ENCODE peak calls at places on chromosome 22, in nine cellular contexts. One of them, this sample, is unnamed.

GRCh38 chr22:33832558-33833151 is 87.6 kb downstream of the LARGE1 start:
- DNase-seq in HCT116: no peak
- DNase-seq in A549: no peak
- DNase-seq in PC-9: no peak
- DNase-seq in lower lobe of right lung: no peak
- DNase-seq in suprapubic skin: no peak
- DNase-seq in left ventricle myocardium inferior: peak; percentile 50
- DNase-seq in hepatocyte: no peak
- DNase-seq in mammary epithelial cell: no peak
- DNase-seq in this sample: no peak

GRCh38 chr22:41873391-41873790 is 40.5 kb downstream of the SREBF2 start:
- DNase-seq in mammary epithelial cell: no peak
- DNase-seq in PC-9: no peak
- DNase-seq in HCT116: no peak
- DNase-seq in lower lobe of right lung: no peak
- DNase-seq in left ventricle myocardium inferior: no peak
- DNase-seq in hepatocyte: no peak
- DNase-seq in A549: no peak
- DNase-seq in suprapubic skin: no peak
- DNase-seq in this sample: no peak

GRCh38 chr22:40396882-40397281 is 26.5 kb downstream of the SGSM3 start:
- DNase-seq in left ventricle myocardium inferior: no peak
- DNase-seq in HCT116: no peak
- DNase-seq in suprapubic skin: no peak
- DNase-seq in lower lobe of right lung: peak; percentile 75
- DNase-seq in PC-9: peak; percentile 89
- DNase-seq in hepatocyte: peak; percentile 88
- DNase-seq in mammary epithelial cell: peak; percentile 60
- DNase-seq in A549: no peak
- DNase-seq in this sample: peak; percentile 69

GRCh38 chr22:30201970-30202369 is 44.6 kb downstream of the LIF start:
- DNase-seq in A549: no peak
- DNase-seq in PC-9: no peak
- DNase-seq in mammary epithelial cell: peak; percentile 65
- DNase-seq in suprapubic skin: no peak
- DNase-seq in hepatocyte: no peak
- DNase-seq in left ventricle myocardium inferior: no peak
- DNase-seq in lower lobe of right lung: no peak
- DNase-seq in HCT116: no peak
- DNase-seq in this sample: no peak

GRCh38 chr22:29801796-29802195 is 34.6 kb downstream of the UQCR10 start:
- DNase-seq in PC-9: no peak
- DNase-seq in hepatocyte: no peak
- DNase-seq in HCT116: no peak
- DNase-seq in suprapubic skin: no peak
- DNase-seq in left ventricle myocardium inferior: no peak
- DNase-seq in lower lobe of right lung: no peak
- DNase-seq in A549: no peak
- DNase-seq in mammary epithelial cell: no peak
- DNase-seq in this sample: no peak

GRCh38 chr22:42932857-42933782 is 76.0 kb upstream of the ARFGAP3 start:
- DNase-seq in lower lobe of right lung: peak; percentile 74
- DNase-seq in hepatocyte: no peak
- DNase-seq in A549: no peak
- DNase-seq in left ventricle myocardium inferior: no peak
- DNase-seq in HCT116: no peak
- DNase-seq in PC-9: no peak
- DNase-seq in mammary epithelial cell: no peak
- DNase-seq in suprapubic skin: no peak
- DNase-seq in this sample: no peak

GRCh38 chr22:41526802-41527799 is 17.2 kb downstream of the POLR3H start:
- DNase-seq in hepatocyte: peak; percentile 48
- DNase-seq in PC-9: peak; percentile 46
- DNase-seq in suprapubic skin: peak; percentile 79
- DNase-seq in left ventricle myocardium inferior: peak; percentile 50
- DNase-seq in mammary epithelial cell: no peak
- DNase-seq in lower lobe of right lung: peak; percentile 67
- DNase-seq in A549: peak; percentile 66
- DNase-seq in HCT116: no peak
- DNase-seq in this sample: no peak

GRCh38 chr22:31520036-31520435 is 23.7 kb downstream of the SFI1 start:
- DNase-seq in PC-9: no peak
- DNase-seq in lower lobe of right lung: no peak
- DNase-seq in suprapubic skin: no peak
- DNase-seq in left ventricle myocardium inferior: no peak
- DNase-seq in mammary epithelial cell: no peak
- DNase-seq in hepatocyte: no peak
- DNase-seq in HCT116: no peak
- DNase-seq in A549: no peak
- DNase-seq in this sample: no peak

GRCh38 chr22:36613958-36614357 is 85.0 kb upstream of the EIF3D start:
- DNase-seq in A549: no peak
- DNase-seq in hepatocyte: no peak
- DNase-seq in lower lobe of right lung: no peak
- DNase-seq in left ventricle myocardium inferior: no peak
- DNase-seq in suprapubic skin: no peak
- DNase-seq in mammary epithelial cell: no peak
- DNase-seq in PC-9: peak; percentile 10
- DNase-seq in HCT116: no peak
- DNase-seq in this sample: no peak

GRCh38 chr22:36616682-36617081 is 86.9 kb downstream of the CACNG2 start:
- DNase-seq in PC-9: no peak
- DNase-seq in HCT116: no peak
- DNase-seq in A549: no peak
- DNase-seq in left ventricle myocardium inferior: no peak
- DNase-seq in mammary epithelial cell: no peak
- DNase-seq in hepatocyte: no peak
- DNase-seq in suprapubic skin: no peak
- DNase-seq in lower lobe of right lung: no peak
- DNase-seq in this sample: no peak

GRCh38 chr22:36619797-36620390 is 83.7 kb downstream of the CACNG2 start:
- DNase-seq in lower lobe of right lung: no peak
- DNase-seq in HCT116: no peak
- DNase-seq in left ventricle myocardium inferior: no peak
- DNase-seq in suprapubic skin: no peak
- DNase-seq in mammary epithelial cell: peak; percentile 6
- DNase-seq in A549: no peak
- DNase-seq in hepatocyte: no peak
- DNase-seq in PC-9: no peak
- DNase-seq in this sample: peak; percentile 5

GRCh38 chr22:36612458-36612857 is 83.5 kb upstream of the EIF3D start:
- DNase-seq in lower lobe of right lung: no peak
- DNase-seq in PC-9: no peak
- DNase-seq in HCT116: no peak
- DNase-seq in hepatocyte: no peak
- DNase-seq in mammary epithelial cell: peak; percentile 8
- DNase-seq in suprapubic skin: no peak
- DNase-seq in A549: no peak
- DNase-seq in left ventricle myocardium inferior: no peak
- DNase-seq in this sample: no peak

GRCh38 chr22:36617694-36618522 is 85.6 kb downstream of the CACNG2 start:
- DNase-seq in hepatocyte: no peak
- DNase-seq in PC-9: no peak
- DNase-seq in HCT116: no peak
- DNase-seq in left ventricle myocardium inferior: no peak
- DNase-seq in mammary epithelial cell: no peak
- DNase-seq in suprapubic skin: no peak
- DNase-seq in lower lobe of right lung: no peak
- DNase-seq in A549: no peak
- DNase-seq in this sample: no peak
- H3K27ac ChIP-seq in hepatocyte: no peak overlapping the region
- H3K27ac ChIP-seq in PC-9: no peak overlapping the region
- H3K27ac ChIP-seq in HCT116: no peak overlapping the region
- H3K27ac ChIP-seq in left ventricle myocardium inferior: no peak overlapping the region
- H3K27ac ChIP-seq in mammary epithelial cell: no peak overlapping the region
- H3K27ac ChIP-seq in suprapubic skin: no peak overlapping the region
- H3K27ac ChIP-seq in lower lobe of right lung: no peak overlapping the region
- H3K27ac ChIP-seq in A549: no peak overlapping the region
- H3K27ac ChIP-seq in this sample: no peak overlapping the region

GRCh38 chr22:21754523-21755128 is 19.0 kb upstream of the YPEL1 start:
- DNase-seq in hepatocyte: no peak
- DNase-seq in suprapubic skin: no peak
- DNase-seq in lower lobe of right lung: no peak
- DNase-seq in mammary epithelial cell: no peak
- DNase-seq in A549: no peak
- DNase-seq in left ventricle myocardium inferior: peak; percentile 28
- DNase-seq in PC-9: no peak
- DNase-seq in HCT116: no peak
- DNase-seq in this sample: no peak

GRCh38 chr22:21758056-21758455 is 22.5 kb upstream of the YPEL1 start:
- DNase-seq in hepatocyte: no peak
- DNase-seq in left ventricle myocardium inferior: no peak
- DNase-seq in suprapubic skin: no peak
- DNase-seq in PC-9: no peak
- DNase-seq in lower lobe of right lung: no peak
- DNase-seq in mammary epithelial cell: no peak
- DNase-seq in A549: no peak
- DNase-seq in HCT116: no peak
- DNase-seq in this sample: no peak

GRCh38 chr22:21758465-21758864 is 22.9 kb upstream of the YPEL1 start:
- DNase-seq in PC-9: no peak
- DNase-seq in left ventricle myocardium inferior: no peak
- DNase-seq in mammary epithelial cell: no peak
- DNase-seq in HCT116: no peak
- DNase-seq in hepatocyte: no peak
- DNase-seq in A549: no peak
- DNase-seq in suprapubic skin: no peak
- DNase-seq in lower lobe of right lung: no peak
- DNase-seq in this sample: no peak

GRCh38 chr22:21753374-21754111 is 17.9 kb upstream of the YPEL1 start:
- DNase-seq in hepatocyte: no peak
- DNase-seq in mammary epithelial cell: no peak
- DNase-seq in HCT116: no peak
- DNase-seq in suprapubic skin: no peak
- DNase-seq in A549: no peak
- DNase-seq in lower lobe of right lung: no peak
- DNase-seq in left ventricle myocardium inferior: no peak
- DNase-seq in PC-9: no peak
- DNase-seq in this sample: no peak

DNA sequence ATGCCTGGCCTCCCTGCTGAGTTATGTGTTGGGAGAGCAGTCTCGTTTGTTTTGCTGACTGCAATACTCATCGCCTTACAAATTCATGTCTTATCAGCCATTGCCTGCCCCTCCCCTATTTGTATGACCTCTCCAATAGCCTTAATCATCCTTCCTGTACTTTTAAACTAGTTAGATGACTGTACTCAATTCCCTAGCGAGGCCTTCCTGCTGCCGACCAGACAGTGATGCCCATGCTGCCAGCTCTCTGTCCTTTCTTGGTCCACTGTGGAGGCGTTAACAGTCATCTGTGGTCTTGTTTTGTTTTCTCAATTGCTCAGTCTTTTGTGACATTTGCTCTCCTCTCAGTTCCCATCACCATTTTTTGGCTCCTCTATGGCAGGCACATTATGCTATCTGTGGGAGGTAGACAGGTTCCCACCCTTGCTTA is 20.3 kb upstream of the YPEL1 start:
- DNase-seq in HCT116: no peak
- DNase-seq in lower lobe of right lung: no peak
- DNase-seq in left ventricle myocardium inferior: no peak
- DNase-seq in PC-9: no peak
- DNase-seq in mammary epithelial cell: peak; percentile 3
- DNase-seq in hepatocyte: no peak
- DNase-seq in A549: no peak
- DNase-seq in suprapubic skin: no peak
- DNase-seq in this sample: peak; percentile 33
- H3K27ac ChIP-seq in HCT116: no peak overlapping the region
- H3K27ac ChIP-seq in lower lobe of right lung: no peak overlapping the region
- H3K27ac ChIP-seq in left ventricle myocardium inferior: no peak overlapping the region
- H3K27ac ChIP-seq in PC-9: no peak overlapping the region
- H3K27ac ChIP-seq in mammary epithelial cell: no peak overlapping the region
- H3K27ac ChIP-seq in hepatocyte: no peak overlapping the region
- H3K27ac ChIP-seq in A549: no peak overlapping the region
- H3K27ac ChIP-seq in suprapubic skin: no peak overlapping the region
- H3K27ac ChIP-seq in this sample: no peak overlapping the region

GRCh38 chr22:38751066-38751421 is 4.8 kb downstream of the SUN2 start:
- DNase-seq in PC-9: no peak
- DNase-seq in left ventricle myocardium inferior: no peak
- DNase-seq in hepatocyte: no peak
- DNase-seq in lower lobe of right lung: no peak
- DNase-seq in suprapubic skin: no peak
- DNase-seq in A549: no peak
- DNase-seq in HCT116: no peak
- DNase-seq in mammary epithelial cell: no peak
- DNase-seq in this sample: no peak

GRCh38 chr22:38750638-38751037 is 5.2 kb downstream of the SUN2 start:
- DNase-seq in A549: no peak
- DNase-seq in hepatocyte: no peak
- DNase-seq in left ventricle myocardium inferior: no peak
- DNase-seq in HCT116: no peak
- DNase-seq in lower lobe of right lung: no peak
- DNase-seq in suprapubic skin: no peak
- DNase-seq in PC-9: no peak
- DNase-seq in mammary epithelial cell: no peak
- DNase-seq in this sample: no peak

GRCh38 chr22:38750104-38750503 is 5.7 kb downstream of the SUN2 start:
- DNase-seq in lower lobe of right lung: no peak
- DNase-seq in left ventricle myocardium inferior: no peak
- DNase-seq in PC-9: no peak
- DNase-seq in HCT116: no peak
- DNase-seq in A549: no peak
- DNase-seq in suprapubic skin: no peak
- DNase-seq in mammary epithelial cell: no peak
- DNase-seq in hepatocyte: no peak
- DNase-seq in this sample: no peak

GRCh38 chr22:38745676-38746460 is 9.9 kb downstream of the SUN2 start:
- DNase-seq in mammary epithelial cell: no peak
- DNase-seq in lower lobe of right lung: no peak
- DNase-seq in HCT116: no peak
- DNase-seq in suprapubic skin: no peak
- DNase-seq in A549: no peak
- DNase-seq in left ventricle myocardium inferior: no peak
- DNase-seq in hepatocyte: no peak
- DNase-seq in PC-9: no peak
- DNase-seq in this sample: no peak

DNA sequence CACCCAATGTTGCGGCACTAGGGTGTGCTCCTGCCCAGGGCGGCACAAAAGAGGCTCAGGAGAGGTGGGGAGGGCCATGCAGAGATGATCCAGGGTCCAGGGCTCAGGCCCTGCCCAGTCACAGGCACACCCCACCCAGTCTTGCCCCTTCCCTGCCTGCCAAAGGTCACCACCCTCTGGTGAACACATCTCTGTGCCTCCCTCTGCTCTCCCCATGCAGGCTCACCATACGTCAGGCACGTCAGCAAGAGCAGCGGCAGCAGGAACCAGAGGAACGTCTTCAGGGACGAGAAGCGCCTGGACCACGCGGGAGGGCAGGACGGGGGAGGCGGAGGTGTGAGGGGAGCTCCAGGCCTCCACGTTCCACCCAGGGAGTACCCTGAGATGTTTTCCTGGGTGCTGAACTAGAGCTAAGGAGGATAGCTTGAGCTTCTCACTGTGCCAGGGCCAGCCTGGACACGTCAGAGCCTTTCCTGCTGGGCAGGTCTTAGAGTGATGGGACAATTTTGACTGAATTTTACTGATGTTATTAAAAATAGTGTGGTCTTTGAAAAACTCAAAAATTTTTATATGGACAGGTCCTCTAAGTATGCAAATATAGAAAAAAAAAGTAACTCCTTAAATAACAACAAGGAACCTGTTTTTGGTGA is 7.2 kb downstream of the SUN2 start:
- DNase-seq in suprapubic skin: no peak
- DNase-seq in left ventricle myocardium inferior: no peak
- DNase-seq in A549: no peak
- DNase-seq in mammary epithelial cell: peak; percentile 43
- DNase-seq in HCT116: no peak
- DNase-seq in PC-9: no peak
- DNase-seq in hepatocyte: no peak
- DNase-seq in lower lobe of right lung: no peak
- DNase-seq in this sample: no peak
- H3K27ac ChIP-seq in suprapubic skin: no peak overlapping the region
- H3K27ac ChIP-seq in left ventricle myocardium inferior: no peak overlapping the region
- H3K27ac ChIP-seq in A549: no peak overlapping the region
- H3K27ac ChIP-seq in mammary epithelial cell: no peak overlapping the region
- H3K27ac ChIP-seq in HCT116: no peak overlapping the region
- H3K27ac ChIP-seq in PC-9: no peak overlapping the region
- H3K27ac ChIP-seq in hepatocyte: no peak overlapping the region
- H3K27ac ChIP-seq in lower lobe of right lung: no peak overlapping the region
- H3K27ac ChIP-seq in this sample: peak overlapping the region; percentile 48

GRCh38 chr22:49548356-49549202 is 279.1 kb downstream of the BRD1 start:
- DNase-seq in left ventricle myocardium inferior: no peak
- DNase-seq in lower lobe of right lung: peak; percentile 30
- DNase-seq in A549: no peak
- DNase-seq in hepatocyte: peak; percentile 42
- DNase-seq in PC-9: peak; percentile 25
- DNase-seq in suprapubic skin: peak; percentile 38
- DNase-seq in mammary epithelial cell: no peak
- DNase-seq in HCT116: no peak
- DNase-seq in this sample: no peak

GRCh38 chr22:49546811-49547585 is 280.7 kb downstream of the BRD1 start:
- DNase-seq in mammary epithelial cell: no peak
- DNase-seq in HCT116: no peak
- DNase-seq in suprapubic skin: peak; percentile 47
- DNase-seq in PC-9: no peak
- DNase-seq in left ventricle myocardium inferior: no peak
- DNase-seq in hepatocyte: no peak
- DNase-seq in lower lobe of right lung: peak; percentile 36
- DNase-seq in A549: no peak
- DNase-seq in this sample: no peak

GRCh38 chr22:49549851-49550430 is 277.7 kb downstream of the BRD1 start:
- DNase-seq in A549: no peak
- DNase-seq in hepatocyte: no peak
- DNase-seq in mammary epithelial cell: no peak
- DNase-seq in PC-9: no peak
- DNase-seq in lower lobe of right lung: peak; percentile 20
- DNase-seq in suprapubic skin: peak; percentile 59
- DNase-seq in HCT116: no peak
- DNase-seq in left ventricle myocardium inferior: no peak
- DNase-seq in this sample: no peak

GRCh38 chr22:49549256-49549655 is 278.4 kb downstream of the BRD1 start:
- DNase-seq in PC-9: no peak
- DNase-seq in suprapubic skin: peak; percentile 47
- DNase-seq in mammary epithelial cell: no peak
- DNase-seq in HCT116: no peak
- DNase-seq in left ventricle myocardium inferior: no peak
- DNase-seq in hepatocyte: no peak
- DNase-seq in lower lobe of right lung: peak; percentile 10
- DNase-seq in A549: no peak
- DNase-seq in this sample: no peak

DNA sequence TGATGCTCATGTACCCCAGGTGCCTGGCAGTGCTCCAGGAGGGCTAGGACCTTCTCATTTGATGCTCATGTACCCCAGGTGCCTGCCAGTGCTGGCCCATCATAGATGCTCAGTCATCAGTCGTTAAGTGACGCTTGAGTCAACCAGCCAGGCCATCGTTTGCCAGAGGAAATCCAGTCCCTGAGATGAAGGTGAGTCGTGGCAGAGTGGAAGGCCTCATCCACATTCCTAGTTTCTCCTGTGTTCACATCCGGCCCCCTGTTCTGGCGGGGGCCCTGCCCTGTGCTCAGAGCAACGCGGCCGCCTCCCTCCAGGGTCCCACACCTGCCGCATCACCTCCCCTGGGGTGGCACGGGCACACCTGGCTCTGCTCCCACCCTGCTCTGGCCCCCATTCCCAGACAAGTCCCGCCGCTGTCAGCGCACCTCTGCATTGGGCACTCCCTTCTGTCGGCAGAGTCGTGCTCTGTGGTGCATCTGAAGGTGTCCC is 279.9 kb downstream of the BRD1 start:
- DNase-seq in lower lobe of right lung: peak; percentile 36
- DNase-seq in PC-9: no peak
- DNase-seq in hepatocyte: no peak
- DNase-seq in A549: no peak
- DNase-seq in mammary epithelial cell: no peak
- DNase-seq in suprapubic skin: peak; percentile 52
- DNase-seq in left ventricle myocardium inferior: no peak
- DNase-seq in HCT116: no peak
- DNase-seq in this sample: no peak
- H3K27ac ChIP-seq in lower lobe of right lung: no peak overlapping the region
- H3K27ac ChIP-seq in PC-9: peak overlapping the region; percentile 73
- H3K27ac ChIP-seq in hepatocyte: peak overlapping the region; percentile 85
- H3K27ac ChIP-seq in A549: no peak overlapping the region
- H3K27ac ChIP-seq in mammary epithelial cell: no peak overlapping the region
- H3K27ac ChIP-seq in suprapubic skin: no peak overlapping the region
- H3K27ac ChIP-seq in left ventricle myocardium inferior: no peak overlapping the region
- H3K27ac ChIP-seq in HCT116: no peak overlapping the region
- H3K27ac ChIP-seq in this sample: no peak overlapping the region

This sample was measured in epithelial cell of prostate.